ENCODE peak calls at places on chromosome 9, in eight cellular contexts. G is GM13977; W is NCI-H2081; Y is activated T-cell treated with anti-CD3 and anti-CD28 coated beads, Interleukin-2, amount 50 U/mL, for 72 hours; M is osteocyte; R is hypothalamus; K is T-helper 1 cell; P is posterior cingulate gyrus. V is an unnamed sample.

GRCh38 chr9:35105126-35105525 is 2.2 kb upstream of the STOML2 start:
- DNase-seq in Y (no peak), G (no peak), P (no peak), R (no peak), W (no peak), K (no peak), M (no peak), V (no peak)

GRCh38 chr9:82570226-82570625 is 492.7 kb downstream of the RASEF start:
- DNase-seq in M (no peak), P (no peak), Y (no peak), K (no peak), G (no peak), R (no peak), W (no peak), V (no peak)

GRCh38 chr9:12274577-12274976 is 418.6 kb upstream of the TYRP1 start:
- DNase-seq in R (no peak), P (peak; percentile 15), G (no peak), W (no peak), M (no peak), K (no peak), Y (no peak), V (no peak)

GRCh38 chr9:105373723-105374122 is 74.1 kb upstream of the FSD1L start:
- DNase-seq in Y (no peak), R (no peak), M (no peak), G (no peak), K (no peak), P (no peak), W (no peak), V (no peak)

GRCh38 chr9:107190031-107190935 is 92.8 kb upstream of the RAD23B start:
- DNase-seq in G (no peak), Y (no peak), K (no peak), W (peak; percentile 65), P (no peak), R (no peak), M (no peak), V (no peak)

GRCh38 chr9:90894956-90895687 is 93.5 kb downstream of the SYK start:
- DNase-seq in W (no peak), K (no peak), P (no peak), R (no peak), Y (peak; percentile 12), M (no peak), G (no peak), V (no peak)

GRCh38 chr9:26856413-26857032 is 36.1 kb downstream of the CAAP1 start:
- DNase-seq in P (no peak), W (peak; percentile 88), R (no peak), K (no peak), M (no peak), Y (peak; percentile 15), G (peak; percentile 50), V (peak; percentile 4)

GRCh38 chr9:35026671-35027070 is 37.1 kb downstream of the DNAJB5 start:
- DNase-seq in G (no peak), K (no peak), P (no peak), M (no peak), W (no peak), Y (no peak), R (no peak), V (no peak)

GRCh38 chr9:120619751-120620655 is 40.0 kb upstream of the CDK5RAP2 start:
- DNase-seq in P (peak; percentile 75), Y (peak; percentile 58), G (peak; percentile 65), W (peak; percentile 63), M (no peak), R (no peak), K (peak; percentile 11), V (peak; percentile 29)

GRCh38 chr9:6552033-6552737 is 93.3 kb downstream of the GLDC start:
- DNase-seq in K (no peak), W (peak; percentile 90), G (no peak), M (no peak), Y (no peak), P (no peak), R (no peak), V (no peak)

GRCh38 chr9:7259544-7260241 is 501.9 kb downstream of the KDM4C start:
- DNase-seq in R (no peak), P (peak; percentile 16), G (no peak), Y (no peak), W (no peak), K (no peak), M (no peak), V (no peak)

GRCh38 chr9:69572611-69573010 is 99.6 kb downstream of the APBA1 start:
- DNase-seq in Y (no peak), M (no peak), K (no peak), R (no peak), W (no peak), P (no peak), G (no peak), V (no peak)

GRCh38 chr9:105046907-105047651 is 119.1 kb upstream of the ABCA1 start:
- DNase-seq in R (no peak), G (no peak), Y (no peak), P (no peak), W (peak; percentile 25), K (no peak), M (no peak), V (no peak)

GRCh38 chr9:34341659-34342266 is 12.4 kb downstream of the NUDT2 start:
- DNase-seq in R (no peak), Y (no peak), W (no peak), P (no peak), M (no peak), G (no peak), K (no peak), V (no peak)

GRCh38 chr9:128082173-128082572 is 14.1 kb downstream of the SLC25A25 start:
- DNase-seq in M (no peak), Y (no peak), W (no peak), K (no peak), G (no peak), R (no peak), P (no peak), V (no peak)

GRCh38 chr9:135690836-135691570 is 8.3 kb downstream of the SOHLH1 start:
- DNase-seq in Y (no peak), R (no peak), P (no peak), W (no peak), K (no peak), G (no peak), M (no peak), V (no peak)

GRCh38 chr9:137492464-137493162 is 33.5 kb upstream of the NSMF start:
- DNase-seq in P (no peak), K (no peak), Y (peak; percentile 12), M (no peak), G (peak; percentile 79), W (no peak), R (no peak), V (no peak)

GRCh38 chr9:38284768-38285080 is 107.8 kb upstream of the ALDH1B1 start:
- DNase-seq in P (no peak), R (no peak), W (peak; percentile 95), M (peak; percentile 75), K (no peak), G (no peak), Y (no peak), V (peak; percentile 64)

GRCh38 chr9:78054180-78054579 is 22.6 kb upstream of the GNAQ start:
- DNase-seq in M (no peak), W (no peak), Y (no peak), G (no peak), P (no peak), K (no peak), R (no peak), V (no peak)

GRCh38 chr9:87084407-87084806 is 137.1 kb upstream of the GAS1 start:
- DNase-seq in K (no peak), R (no peak), W (no peak), P (no peak), M (no peak), G (no peak), Y (no peak), V (no peak)

GRCh38 chr9:4114569-4115505 is 185.0 kb downstream of the GLIS3 start:
- DNase-seq in R (no peak), W (no peak), Y (no peak), P (no peak), K (no peak), M (no peak), G (no peak), V (no peak)

GRCh38 chr9:70411930-70412677 is 2.4 kb downstream of the KLF9 start:
- DNase-seq in P (peak; percentile 63), K (peak; percentile 67), G (peak; percentile 85), Y (peak; percentile 80), M (no peak), R (no peak), W (peak; percentile 33), V (no peak)

GRCh38 chr9:130186839-130187522 is 14.8 kb downstream of the NCS1 start:
- DNase-seq in R (no peak), K (no peak), Y (no peak), W (no peak), M (no peak), P (no peak), G (no peak), V (no peak)